ENCODE peak calls at places on chromosomes 16 and 17, in six cellular contexts. T is transverse colon, A is endothelial cell of umbilical vein, Z is breast epithelium, X is H1, I is sigmoid colon. D is an unnamed sample.

GRCh38 chr17:28745052-28745776 is 1.4 kb downstream of the TRAF4 start:
- DNase-seq in T (peak; percentile 67), A (peak; percentile 72), Z (peak; percentile 80), X (peak; percentile 65), I (peak; percentile 83), D (no peak)

GRCh38 chr17:17524091-17524490 is 27.9 kb upstream of the RASD1 start:
- DNase-seq in T (no peak), A (no peak), Z (no peak), X (no peak), I (no peak), D (no peak)

GRCh38 chr16:2040031-2040430 is 7.6 kb downstream of the NTHL1 start:
- DNase-seq in T (no peak), A (no peak), Z (no peak), X (no peak), I (no peak), D (no peak)

GRCh38 chr17:56185905-56186783 is 32.9 kb downstream of the ANKFN1 start:
- DNase-seq in T (no peak), A (peak; percentile 84), Z (no peak), X (no peak), I (no peak), D (peak; percentile 37)

GRCh38 chr16:73047221-73047535 is 750 bp downstream of the ZFHX3 start:
- DNase-seq in T (no peak), A (no peak), Z (no peak), X (no peak), I (no peak), D (no peak)

GRCh38 chr17:6456321-6456720 is 12.1 kb downstream of the PIMREG start:
- DNase-seq in T (no peak), A (no peak), Z (no peak), X (no peak), I (no peak), D (no peak)

GRCh38 chr17:76515291-76515949 is 14.2 kb upstream of the RHBDF2 start:
- DNase-seq in T (peak; percentile 72), A (no peak), Z (no peak), X (no peak), I (peak; percentile 93), D (peak; percentile 21)

GRCh38 chr16:794091-794842 is 5.8 kb downstream of the CHTF18 start:
- DNase-seq in T (no peak), A (no peak), Z (no peak), X (no peak), I (no peak), D (no peak)

GRCh38 chr17:79330229-79330628 is 255.6 kb downstream of the ENGASE start:
- DNase-seq in T (no peak), A (no peak), Z (no peak), X (no peak), I (no peak), D (no peak)

GRCh38 chr17:50588391-50589111 is 28.0 kb downstream of the CACNA1G start:
- DNase-seq in T (no peak), A (peak; percentile 7), Z (no peak), X (no peak), I (no peak), D (no peak)

GRCh38 chr16:26111900-26112299 is 420.1 kb downstream of the HS3ST4 start:
- DNase-seq in T (no peak), A (no peak), Z (no peak), X (no peak), I (no peak), D (no peak)

GRCh38 chr16:89697161-89697615 is 4.3 kb downstream of the SPATA2L start:
- DNase-seq in T (no peak), A (no peak), Z (no peak), X (no peak), I (no peak), D (no peak)

GRCh38 chr17:32590974-32591373 is 104.2 kb downstream of the CDK5R1 start:
- DNase-seq in T (no peak), A (no peak), Z (no peak), X (no peak), I (no peak), D (no peak)

GRCh38 chr16:58503863-58504688 is 4.1 kb downstream of the NDRG4 start:
- DNase-seq in T (no peak), A (no peak), Z (peak; percentile 37), X (no peak), I (peak; percentile 54), D (no peak)

GRCh38 chr16:56617212-56618085 is 8.1 kb upstream of the MT1E start:
- DNase-seq in T (peak; percentile 70), A (no peak), Z (peak; percentile 65), X (peak; percentile 70), I (peak; percentile 92), D (peak; percentile 25)

GRCh38 chr17:63942309-63942985 is 10.3 kb upstream of the CD79B start:
- DNase-seq in T (no peak), A (no peak), Z (no peak), X (no peak), I (no peak), D (no peak)

GRCh38 chr17:77107506-77108433 is 33.0 kb upstream of the SEC14L1 start:
- DNase-seq in T (peak; percentile 59), A (no peak), Z (no peak), X (no peak), I (no peak), D (no peak)

GRCh38 chr16:55655709-55656694 is at the start of gene SLC6A2:
- DNase-seq in T (no peak), A (no peak), Z (no peak), X (peak; percentile 80), I (no peak), D (no peak)

GRCh38 chr17:17351356-17351891 is 48.3 kb downstream of the NT5M start:
- DNase-seq in T (no peak), A (no peak), Z (no peak), X (no peak), I (peak; percentile 33), D (no peak)

GRCh38 chr16:29820271-29820701 is at the start of gene MVP:
- DNase-seq in T (peak; percentile 87), A (peak; percentile 42), Z (peak; percentile 68), X (peak; percentile 39), I (peak; percentile 89), D (peak; percentile 75)

GRCh38 chr17:16439867-16440351 is 24.5 kb downstream of the TRPV2 start:
- DNase-seq in T (no peak), A (peak; percentile 29), Z (no peak), X (no peak), I (no peak), D (peak; percentile 52)

GRCh38 chr17:77375108-77375507 is 234.3 kb downstream of the SEC14L1 start:
- DNase-seq in T (no peak), A (no peak), Z (no peak), X (no peak), I (peak; percentile 73), D (no peak)

GRCh38 chr17:21289175-21289901 is 4.8 kb downstream of the MAP2K3 start:
- DNase-seq in T (no peak), A (no peak), Z (no peak), X (no peak), I (no peak), D (no peak)

GRCh38 chr17:36034127-36034526 is 16.4 kb upstream of the CCL23 start:
- DNase-seq in T (no peak), A (peak; percentile 11), Z (no peak), X (no peak), I (no peak), D (peak; percentile 79)

GRCh38 chr17:8941520-8941919 is 24.0 kb downstream of the PIK3R5 start:
- DNase-seq in T (peak; percentile 62), A (no peak), Z (no peak), X (no peak), I (no peak), D (no peak)

GRCh38 chr17:51487947-51488346 is 227.6 kb downstream of the UTP18 start:
- DNase-seq in T (no peak), A (no peak), Z (no peak), X (peak; percentile 69), I (no peak), D (no peak)

GRCh38 chr17:80005360-80006338 is 30.0 kb downstream of the TBC1D16 start:
- DNase-seq in T (peak; percentile 44), A (peak; percentile 48), Z (no peak), X (peak; percentile 86), I (no peak), D (peak; percentile 40)

GRCh38 chr17:7204335-7204734 is 15.3 kb downstream of the DLG4 start:
- DNase-seq in T (no peak), A (no peak), Z (no peak), X (no peak), I (no peak), D (no peak)

GRCh38 chr17:75430159-75430748 is 24.8 kb upstream of the GRB2 start:
- DNase-seq in T (peak; percentile 36), A (no peak), Z (no peak), X (peak; percentile 47), I (no peak), D (no peak)

GRCh38 chr16:63289834-63290460 is 1253.7 kb upstream of the CDH8 start:
- DNase-seq in T (peak; percentile 15), A (peak; percentile 1), Z (no peak), X (peak; percentile 77), I (peak; percentile 60), D (peak; percentile 29)

GRCh38 chr17:37017355-37017754 is 68.6 kb downstream of the AATF start:
- DNase-seq in T (no peak), A (no peak), Z (no peak), X (no peak), I (no peak), D (no peak)

GRCh38 chr17:2266045-2266864 is 37.3 kb downstream of the SMG6 start:
- DNase-seq in T (peak; percentile 66), A (peak; percentile 49), Z (no peak), X (no peak), I (no peak), D (peak; percentile 35)
- TF ChIP-seq POLR2AphosphoS5 in T (no peak), A (no peak), Z (no peak), X (no peak), I (no peak), D (no peak)

GRCh38 chr17:2076461-2076984 is 21.6 kb downstream of the HIC1 start:
- DNase-seq in T (no peak), A (no peak), Z (no peak), X (no peak), I (no peak), D (no peak)
- H3K27ac ChIP-seq in T (peak overlapping the region; percentile 45), A (no peak overlapping the region), Z (peak overlapping the region; percentile 92), X (no peak overlapping the region), I (peak overlapping the region; percentile 68), D (no peak overlapping the region)

GRCh38 chr16:12262454-12263180 is 286.1 kb downstream of the SNX29 start:
- DNase-seq in T (peak; percentile 61), A (no peak), Z (peak; percentile 56), X (no peak), I (no peak), D (no peak)
- TF ChIP-seq POLR2AphosphoS5 in T (no peak), A (no peak), Z (no peak), X (no peak), I (no peak), D (no peak)

DNA sequence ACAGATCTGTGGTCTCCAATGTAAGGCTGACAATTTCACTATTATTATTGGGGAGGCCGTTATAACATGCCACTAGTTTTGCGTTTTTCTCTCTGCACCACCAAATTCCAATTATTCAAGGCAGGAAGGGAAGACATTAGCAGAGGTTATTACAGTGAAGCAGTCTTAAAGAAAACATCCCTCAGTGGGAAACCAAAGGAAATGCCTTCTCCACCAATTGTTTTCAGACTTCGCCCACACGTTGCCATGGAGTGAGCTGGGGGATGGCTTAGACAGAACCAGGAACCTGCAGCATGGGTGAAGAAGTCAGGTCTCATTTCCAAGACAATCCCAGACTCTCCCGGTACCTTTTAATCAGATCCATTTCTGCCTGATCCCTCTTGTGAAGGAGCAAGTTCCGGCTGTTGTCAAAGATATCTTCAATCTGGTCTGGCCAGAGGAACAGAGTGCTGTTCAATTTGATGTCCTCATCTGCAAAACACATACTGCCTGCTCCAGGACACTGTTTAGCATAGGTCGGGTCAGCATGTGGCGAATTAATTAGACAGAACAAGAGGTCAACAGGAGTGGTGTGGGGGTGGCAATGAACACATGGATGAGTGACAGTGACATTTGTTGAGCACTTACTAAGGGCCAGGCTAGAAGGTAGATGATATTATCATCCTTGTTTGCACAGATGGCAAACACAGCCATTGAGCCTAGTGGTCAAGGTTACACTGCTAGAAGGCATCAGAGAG is 46.4 kb downstream of the DNAH3 start:
- DNase-seq in T (no peak), A (peak; percentile 82), Z (no peak), X (no peak), I (no peak), D (no peak)
- H3K27ac ChIP-seq in T (no peak overlapping the region), A (no peak overlapping the region), Z (no peak overlapping the region), X (no peak overlapping the region), I (no peak overlapping the region), D (no peak overlapping the region)

D was measured in HL-60.